ENCODE peak calls at places on chromosomes 6 and 20, in nine cellular contexts. Y is mesenchymal stem cell; R is pancreas; C is body of pancreas; M is effector memory CD4-positive, alpha-beta T cell; H is Karpas-422; E is HepG2; K is cardiac muscle cell; I is PC-9. D is an unnamed sample.

GRCh38 chr6:92052513-92052912 is 1366.8 kb downstream of the EPHA7 start:
- DNase-seq in R (no peak), K (no peak), M (no peak), E (no peak), H (no peak), I (no peak), C (no peak), Y (peak), D (no peak)

GRCh38 chr6:3229566-3230274 is 2.3 kb upstream of the TUBB2B start:
- DNase-seq in H (no peak), I (no peak), C (no peak), E (no peak), K (peak), Y (no peak), R (no peak), M (no peak), D (no peak)

GRCh38 chr6:53031281-53031680 is 33.9 kb upstream of the FBXO9 start:
- DNase-seq in E (no peak), C (no peak), I (no peak), H (no peak), R (no peak), K (no peak), Y (no peak), M (no peak), D (no peak)

GRCh38 chr20:3820048-3820900 is at the start of gene AP5S1:
- DNase-seq in E (peak), Y (peak), C (peak), M (peak), K (peak), I (peak), H (peak), R (peak), D (peak)

GRCh38 chr20:50680106-50680960 is 11.0 kb downstream of the RIPOR3 start:
- DNase-seq in E (peak), C (peak), I (peak), H (no peak), M (no peak), Y (peak), R (peak), K (no peak), D (no peak)

GRCh38 chr6:52577022-52577777 is at the start of gene TRAM2:
- DNase-seq in K (peak), E (peak), R (peak), C (peak), Y (peak), H (peak), I (peak), M (peak), D (peak)

GRCh38 chr6:1527098-1527497 is 82.6 kb upstream of the FOXC1 start:
- DNase-seq in M (no peak), E (no peak), H (no peak), R (no peak), K (peak), I (no peak), C (peak), Y (no peak), D (peak)

GRCh38 chr20:35908007-35908406 is 46.3 kb downstream of the SCAND1 start:
- DNase-seq in K (no peak), H (no peak), I (no peak), Y (no peak), E (no peak), C (no peak), M (no peak), R (no peak), D (no peak)

GRCh38 chr6:20811112-20811746 is 277.0 kb downstream of the CDKAL1 start:
- DNase-seq in R (no peak), M (no peak), H (no peak), I (peak), E (no peak), Y (peak), C (no peak), K (peak), D (no peak)

GRCh38 chr20:58407201-58407873 is 18.3 kb downstream of the VAPB start:
- DNase-seq in R (no peak), H (peak), K (no peak), E (no peak), M (no peak), I (no peak), C (no peak), Y (peak), D (no peak)

GRCh38 chr20:13441388-13441787 is 197.3 kb downstream of the TASP1 start:
- DNase-seq in M (no peak), C (no peak), I (no peak), H (no peak), Y (no peak), E (no peak), K (no peak), R (no peak), D (no peak)

GRCh38 chr20:47726632-47727031 is 58.6 kb downstream of the SULF2 start:
- DNase-seq in H (no peak), I (no peak), Y (no peak), C (no peak), R (no peak), M (no peak), E (no peak), K (no peak), D (no peak)
- H3K27ac ChIP-seq in H (no peak), I (peak), Y (no peak), C (no peak), R (no peak), M (no peak), E (no peak), K (no peak), D (no peak)

GRCh38 chr6:163955131-163955530 is 540.6 kb downstream of the QKI start:
- DNase-seq in Y (peak), M (no peak), R (no peak), I (no peak), H (no peak), K (no peak), E (no peak), C (no peak), D (no peak)
- H3K27ac ChIP-seq in Y (no peak), M (no peak), R (no peak), I (no peak), H (no peak), K (no peak), E (no peak), C (no peak), D (peak)

GRCh38 chr6:143542915-143543314 is 31.4 kb upstream of the FUCA2 start:
- DNase-seq in M (no peak), I (no peak), C (no peak), K (no peak), R (no peak), Y (no peak), E (no peak), H (no peak), D (no peak)
- H3K27ac ChIP-seq in M (no peak), I (no peak), C (no peak), K (no peak), R (no peak), Y (no peak), E (no peak), H (no peak), D (no peak)

GRCh38 chr6:12289655-12290489 is at the start of gene EDN1:
- DNase-seq in Y (peak), R (peak), E (peak), C (peak), K (peak), I (peak), H (peak), M (no peak), D (peak)
- H3K27ac ChIP-seq in Y (peak), R (peak), E (no peak), C (peak), K (no peak), I (peak), H (no peak), M (no peak), D (peak)

GRCh38 chr20:44187763-44188709 is 1.0 kb upstream of the JPH2 start:
- DNase-seq in I (no peak), R (no peak), C (no peak), H (no peak), Y (peak), M (no peak), E (no peak), K (peak), D (no peak)
- H3K27ac ChIP-seq in I (peak), R (no peak), C (no peak), H (no peak), Y (peak), M (no peak), E (no peak), K (peak), D (peak)

DNA sequence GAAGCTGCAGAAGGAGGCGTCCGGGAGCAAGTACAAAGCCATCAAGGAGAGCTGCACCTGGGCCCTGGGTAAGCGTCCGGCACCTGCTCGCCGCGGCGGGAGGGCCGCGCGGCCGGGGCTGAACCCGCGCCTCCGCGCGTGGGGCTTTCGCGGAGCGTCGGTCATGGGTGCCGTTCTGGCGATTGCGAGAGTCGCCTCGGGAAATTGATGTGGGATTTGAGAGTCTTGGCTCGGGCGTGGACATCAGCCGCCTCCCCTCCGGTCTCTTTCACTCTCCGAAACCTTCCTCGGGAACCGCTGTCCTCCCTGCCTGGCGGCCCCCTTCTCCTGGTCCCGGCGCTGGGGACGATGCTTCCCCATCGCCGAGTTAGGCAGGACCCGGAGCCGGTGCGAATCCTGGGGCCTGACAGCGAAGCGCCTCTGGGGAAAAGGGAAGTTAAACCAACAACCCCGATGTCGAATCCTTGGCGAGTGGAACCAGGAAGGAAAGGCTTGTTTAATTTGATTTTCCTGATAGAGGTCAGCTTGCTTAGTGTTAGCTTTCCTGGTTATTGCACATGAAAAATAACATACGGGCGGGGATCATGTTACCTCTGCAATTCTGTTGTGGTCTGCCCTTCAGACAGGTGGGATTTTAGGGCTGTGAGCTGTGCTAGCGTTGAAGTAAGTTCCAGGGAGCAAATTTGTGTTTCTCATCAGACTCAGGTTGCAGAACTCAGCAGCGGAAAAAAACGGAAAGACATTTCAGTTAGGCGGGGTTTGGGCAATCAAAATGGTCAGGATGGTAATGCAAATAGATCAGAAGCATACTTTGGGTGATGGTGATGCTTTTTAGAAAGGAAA is 586 bp downstream of the ARFGEF3 start:
- DNase-seq in K (peak), Y (peak), H (no peak), R (peak), I (peak), C (peak), M (no peak), E (no peak), D (no peak)
- H3K27ac ChIP-seq in K (no peak), Y (no peak), H (no peak), R (peak), I (peak), C (peak), M (no peak), E (no peak), D (no peak)

GRCh38 chr6:136959471-136959891 is 37.4 kb downstream of the SLC35D3 start:
- DNase-seq in M (no peak), E (no peak), K (peak), R (no peak), H (no peak), I (no peak), C (peak), Y (no peak), D (peak)
- H3K27ac ChIP-seq in M (no peak), E (no peak), K (peak), R (no peak), H (no peak), I (no peak), C (no peak), Y (no peak), D (no peak)

DNA sequence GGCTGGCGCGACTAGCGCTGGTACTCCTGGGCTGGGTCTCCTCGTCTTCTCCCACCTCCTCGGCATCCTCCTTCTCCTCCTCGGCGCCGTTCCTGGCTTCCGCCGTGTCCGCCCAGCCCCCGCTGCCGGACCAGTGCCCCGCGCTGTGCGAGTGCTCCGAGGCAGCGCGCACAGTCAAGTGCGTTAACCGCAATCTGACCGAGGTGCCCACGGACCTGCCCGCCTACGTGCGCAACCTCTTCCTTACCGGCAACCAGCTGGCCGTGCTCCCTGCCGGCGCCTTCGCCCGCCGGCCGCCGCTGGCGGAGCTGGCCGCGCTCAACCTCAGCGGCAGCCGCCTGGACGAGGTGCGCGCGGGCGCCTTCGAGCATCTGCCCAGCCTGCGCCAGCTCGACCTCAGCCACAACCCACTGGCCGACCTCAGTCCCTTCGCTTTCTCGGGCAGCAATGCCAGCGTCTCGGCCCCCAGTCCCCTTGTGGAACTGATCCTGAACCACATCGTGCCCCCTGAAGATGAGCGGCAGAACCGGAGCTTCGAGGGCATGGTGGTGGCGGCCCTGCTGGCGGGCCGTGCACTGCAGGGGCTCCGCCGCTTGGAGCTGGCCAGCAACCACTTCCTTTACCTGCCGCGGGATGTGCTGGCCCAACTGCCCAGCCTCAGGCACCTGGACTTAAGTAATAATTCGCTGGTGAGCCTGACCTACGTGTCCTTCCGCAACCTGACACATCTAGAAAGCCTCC is 1.6 kb downstream of the TPBG start:
- DNase-seq in R (peak), Y (peak), H (no peak), C (peak), E (no peak), M (no peak), I (peak), K (peak), D (no peak)
- H3K27ac ChIP-seq in R (peak), Y (peak), H (no peak), C (peak), E (no peak), M (no peak), I (peak), K (no peak), D (peak)

GRCh38 chr20:62364911-62365736 is 2.0 kb downstream of the LAMA5 start:
- DNase-seq in C (peak), R (peak), M (no peak), H (no peak), Y (no peak), E (no peak), I (no peak), K (no peak), D (peak)

GRCh38 chr20:62365814-62366369 is 1.2 kb downstream of the LAMA5 start:
- DNase-seq in Y (no peak), K (peak), C (peak), M (no peak), R (no peak), E (no peak), I (peak), H (peak), D (no peak)

GRCh38 chr20:62362991-62363919 is 3.9 kb downstream of the LAMA5 start:
- DNase-seq in E (no peak), K (no peak), R (peak), I (no peak), H (no peak), M (no peak), Y (no peak), C (no peak), D (peak)

GRCh38 chr20:62362590-62362940 is 4.5 kb downstream of the LAMA5 start:
- DNase-seq in E (no peak), M (no peak), Y (no peak), R (no peak), I (no peak), C (no peak), H (no peak), K (no peak), D (no peak)

GRCh38 chr20:62363920-62364851 is 2.9 kb downstream of the LAMA5 start:
- DNase-seq in I (peak), K (no peak), M (no peak), Y (peak), H (no peak), E (no peak), C (no peak), R (peak), D (peak)
- H3K27ac ChIP-seq in I (peak), K (peak), M (no peak), Y (peak), H (no peak), E (no peak), C (peak), R (no peak), D (peak)

D was measured in heart right ventricle.